ENCODE peak calls at places on chromosomes 12 and 14, in four cellular contexts. E, A, H and X are unnamed samples.

GRCh38 chr12:1593232-1594044 is 943 bp downstream of the FBXL14 start:
- DNase-seq in E (no peak), A (no peak), H (no peak), X (peak)

GRCh38 chr12:124392271-124392990 is 97.5 kb downstream of the RFLNA start:
- DNase-seq in A (peak), H (no peak), E (peak), X (peak)

GRCh38 chr14:95449131-95449530 is 67.3 kb downstream of the SYNE3 start:
- DNase-seq in A (no peak), H (no peak), E (no peak), X (no peak)

GRCh38 chr14:65019944-65020566 is 33.4 kb downstream of the FNTB start:
- DNase-seq in E (peak), A (peak), H (peak), X (peak)

GRCh38 chr12:6539276-6540134 is 5.2 kb downstream of the GAPDH start:
- DNase-seq in A (peak), H (no peak), E (peak), X (no peak)

GRCh38 chr12:6563448-6564050 is 4.5 kb downstream of the NOP2 start:
- DNase-seq in H (peak), A (peak), E (peak), X (peak)

GRCh38 chr14:35016568-35016967 is 29.5 kb upstream of the FAM177A1 start:
- DNase-seq in H (no peak), E (no peak), A (no peak), X (no peak)

GRCh38 chr14:44970907-44971306 is 8.9 kb downstream of the TOGARAM1 start:
- DNase-seq in A (no peak), H (no peak), E (no peak), X (no peak)

GRCh38 chr12:77617818-77618217 is 212.9 kb upstream of the NAV3 start:
- DNase-seq in H (no peak), E (no peak), A (no peak), X (no peak)

GRCh38 chr14:94373708-94374107 is 14.7 kb downstream of the SERPINA1 start:
- DNase-seq in E (peak), A (peak), H (no peak), X (no peak)

GRCh38 chr12:69392146-69392928 is 32.8 kb downstream of the YEATS4 start:
- DNase-seq in H (no peak), E (peak), A (no peak), X (no peak)

GRCh38 chr12:85277900-85278597 is 2.0 kb upstream of the ALX1 start:
- DNase-seq in E (no peak), A (no peak), H (no peak), X (no peak)

GRCh38 chr14:63725786-63726185 is 2.1 kb downstream of the SGPP1 start:
- DNase-seq in H (no peak), A (no peak), E (peak), X (no peak)

GRCh38 chr14:30196861-30197260 is 269.2 kb upstream of the PRKD1 start:
- DNase-seq in A (no peak), E (no peak), H (no peak), X (no peak)

GRCh38 chr12:102769323-102769916 is 147.6 kb downstream of the PAH start:
- DNase-seq in H (peak), A (peak), E (peak), X (peak)

GRCh38 chr14:57871487-57872080 is 5.7 kb upstream of the SLC35F4 start:
- DNase-seq in H (peak), E (peak), A (peak), X (peak)

GRCh38 chr12:124518051-124518932 is 49.1 kb downstream of the NCOR2 start:
- DNase-seq in H (peak), E (peak), A (peak), X (peak)

GRCh38 chr14:89303452-89304435 is 113.3 kb downstream of the FOXN3 start:
- DNase-seq in H (peak), A (no peak), E (peak), X (peak)

GRCh38 chr14:92496458-92496857 is 17.1 kb upstream of the RIN3 start:
- DNase-seq in E (no peak), A (no peak), H (no peak), X (no peak)

GRCh38 chr12:68310370-68310769 is 21.8 kb downstream of the MDM1 start:
- DNase-seq in A (no peak), H (no peak), E (peak), X (no peak)

GRCh38 chr12:131222271-131223139 is 268.8 kb downstream of the ADGRD1 start:
- DNase-seq in H (no peak), E (no peak), A (no peak), X (no peak)

GRCh38 chr14:81247271-81247766 is 26.6 kb upstream of the GTF2A1 start:
- DNase-seq in E (no peak), A (no peak), H (no peak), X (no peak)

GRCh38 chr12:123976227-123976826 is 3.3 kb downstream of the ZNF664 start:
- DNase-seq in E (no peak), H (no peak), A (no peak), X (no peak)

GRCh38 chr14:102717211-102717610 is 60.0 kb upstream of the TRAF3 start:
- DNase-seq in E (no peak), H (no peak), A (no peak), X (no peak)

GRCh38 chr12:32252199-32253073 is 145.8 kb downstream of the BICD1 start:
- DNase-seq in A (no peak), H (no peak), E (no peak), X (no peak)

GRCh38 chr12:32253154-32253795 is 146.1 kb upstream of the FGD4 start:
- DNase-seq in A (no peak), E (peak), H (no peak), X (no peak)

GRCh38 chr12:32248594-32249140 is 142.0 kb downstream of the BICD1 start:
- DNase-seq in A (no peak), E (no peak), H (no peak), X (no peak)

GRCh38 chr12:32254260-32254659 is 145.1 kb upstream of the FGD4 start:
- DNase-seq in E (no peak), H (no peak), A (no peak), X (no peak)

GRCh38 chr12:32249701-32250270 is 143.1 kb downstream of the BICD1 start:
- DNase-seq in E (no peak), H (no peak), A (no peak), X (no peak)
- TF ChIP-seq BHLHE40 in E (no peak), H (no peak), A (no peak), X (no peak)

GRCh38 chr12:56158926-56159461 is 835 bp downstream of the MYL6 start:
- DNase-seq in E (peak), H (peak), A (peak), X (peak)
- TF ChIP-seq BHLHE40 in E (no peak), H (no peak), A (no peak), X (no peak)

GRCh38 chr12:79515526-79515935 is 175.2 kb downstream of the PAWR start:
- DNase-seq in H (no peak), A (no peak), E (no peak), X (no peak)

GRCh38 chr12:79508622-79509021 is 182.1 kb downstream of the PAWR start:
- DNase-seq in A (no peak), E (no peak), H (no peak), X (no peak)

GRCh38 chr12:79514730-79515525 is 175.8 kb downstream of the PAWR start:
- DNase-seq in A (no peak), E (peak), H (no peak), X (no peak)

GRCh38 chr12:79517363-79517762 is 173.4 kb downstream of the PAWR start:
- DNase-seq in H (no peak), A (no peak), E (no peak), X (no peak)

GRCh38 chr12:79512068-79512467 is 178.7 kb downstream of the PAWR start:
- DNase-seq in A (no peak), H (no peak), E (no peak), X (no peak)
- TF ChIP-seq BHLHE40 in A (no peak), H (no peak), E (no peak), X (no peak)

GRCh38 chr14:23275412-23275811 is 10.5 kb downstream of the HOMEZ start:
- DNase-seq in A (no peak), H (no peak), E (no peak), X (no peak)
- TF ChIP-seq BHLHE40 in A (no peak), H (no peak), E (no peak), X (no peak)

DNA sequence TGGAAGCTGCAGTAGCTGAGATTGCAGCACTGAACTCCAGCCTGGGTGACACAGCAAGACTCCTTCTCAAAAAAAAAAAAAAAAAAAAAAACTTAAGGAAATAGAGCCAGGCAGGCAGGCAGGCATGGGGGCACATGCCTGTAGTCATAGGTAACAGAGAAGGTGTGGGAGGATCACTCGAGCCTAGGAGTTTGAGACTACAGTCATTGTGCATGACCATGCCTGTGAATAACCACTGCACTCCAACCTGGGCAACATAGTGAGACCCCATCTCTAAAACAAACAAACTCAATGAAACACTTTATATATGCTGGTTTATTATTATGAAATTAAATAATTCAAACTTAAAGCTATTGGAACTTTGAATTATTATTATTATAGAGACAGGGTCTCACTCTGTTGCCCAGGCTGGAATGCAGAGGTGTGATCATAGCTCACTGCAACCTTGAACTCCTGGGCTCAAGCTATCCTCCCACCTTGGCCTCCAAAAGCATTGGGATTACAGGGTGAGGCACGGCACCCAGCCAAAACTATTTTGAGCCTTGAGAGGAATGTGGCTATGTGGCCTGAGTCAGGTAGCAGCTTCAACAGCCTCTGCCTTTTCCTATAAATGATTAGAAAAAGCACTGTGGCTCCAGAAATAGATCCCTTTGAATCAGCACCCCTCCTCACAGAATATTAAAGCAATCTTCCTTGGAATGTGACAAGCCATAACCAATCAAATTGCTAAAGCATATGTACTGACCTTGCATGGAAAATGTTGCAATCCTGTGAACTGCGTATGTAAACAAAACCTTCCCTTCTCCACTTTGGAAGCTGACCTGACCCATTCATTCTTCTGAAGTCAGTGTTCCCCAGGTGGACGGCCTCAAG is 34.7 kb upstream of the YY1 start:
- DNase-seq in A (no peak), E (peak), H (peak), X (no peak)
- TF ChIP-seq BHLHE40 in A (no peak), E (no peak), H (no peak), X (no peak)

GRCh38 chr12:114414866-114415524 is 9.1 kb upstream of the TBX5 start:
- DNase-seq in A (no peak), E (peak), H (no peak), X (no peak)

GRCh38 chr12:114414031-114414865 is 8.3 kb upstream of the TBX5 start:
- DNase-seq in E (peak), H (no peak), A (no peak), X (no peak)

GRCh38 chr12:114412307-114412706 is 6.4 kb upstream of the TBX5 start:
- DNase-seq in H (no peak), E (no peak), A (no peak), X (no peak)

GRCh38 chr12:114411081-114411836 is 5.3 kb upstream of the TBX5 start:
- DNase-seq in A (no peak), E (peak), H (no peak), X (no peak)

DNA sequence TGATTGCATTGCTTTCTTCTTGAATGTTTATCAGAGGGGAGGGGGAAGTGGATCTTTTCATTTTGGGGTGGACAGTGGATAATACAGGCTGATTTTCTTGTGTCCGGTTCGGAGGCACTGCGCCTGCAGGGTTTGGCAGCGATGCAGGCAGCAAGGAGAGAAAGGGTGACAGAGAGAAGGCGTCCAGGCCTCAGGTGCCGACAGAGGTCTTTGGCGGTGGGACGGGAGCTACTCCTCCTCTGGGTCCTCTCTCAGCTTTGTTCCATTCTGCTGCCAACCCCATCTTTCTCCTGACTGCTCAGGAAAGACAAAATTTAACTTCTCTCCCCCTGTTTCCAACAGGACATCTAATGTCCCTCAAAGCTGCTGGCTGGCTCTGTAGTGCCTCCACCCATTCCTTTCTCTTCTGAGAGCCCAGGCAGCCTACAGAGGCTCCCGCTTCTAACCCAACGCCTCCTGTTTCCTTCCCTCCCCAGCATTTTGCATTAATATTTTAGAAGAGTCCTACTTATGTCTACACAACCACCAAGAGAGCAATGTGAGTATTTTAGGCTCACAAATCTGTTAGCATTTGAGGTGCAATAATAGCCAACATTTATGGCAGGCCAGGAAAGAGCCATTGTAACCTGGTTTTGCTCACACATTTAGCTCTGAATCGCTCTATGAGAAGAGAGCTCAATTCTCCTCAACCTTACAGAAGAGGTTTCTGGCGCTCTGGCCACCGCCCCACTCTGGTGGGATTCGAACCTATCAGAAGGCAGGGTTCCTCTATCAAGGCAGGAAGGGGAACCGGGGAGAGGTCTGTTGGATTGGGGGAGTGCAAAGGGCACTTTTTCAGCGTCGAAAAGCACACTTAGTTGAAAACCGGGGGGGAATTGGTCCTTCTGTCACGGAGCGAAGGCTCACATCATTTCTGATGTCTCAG is 7.1 kb upstream of the TBX5 start:
- DNase-seq in E (peak), H (no peak), A (no peak), X (no peak)
- TF ChIP-seq BHLHE40 in E (no peak), H (no peak), A (no peak), X (no peak)

GRCh38 chr14:24692382-24693352 is 58.7 kb upstream of the GZMB start:
- DNase-seq in E (no peak), A (no peak), H (no peak), X (no peak)
- TF ChIP-seq BHLHE40 in E (no peak), A (no peak), H (no peak), X (no peak)

GRCh38 chr12:129363041-129363440 is 509.8 kb downstream of the GLT1D1 start:
- DNase-seq in E (no peak), A (no peak), H (no peak), X (no peak)
- TF ChIP-seq BHLHE40 in E (no peak), A (no peak), H (no peak), X (no peak)

DNA sequence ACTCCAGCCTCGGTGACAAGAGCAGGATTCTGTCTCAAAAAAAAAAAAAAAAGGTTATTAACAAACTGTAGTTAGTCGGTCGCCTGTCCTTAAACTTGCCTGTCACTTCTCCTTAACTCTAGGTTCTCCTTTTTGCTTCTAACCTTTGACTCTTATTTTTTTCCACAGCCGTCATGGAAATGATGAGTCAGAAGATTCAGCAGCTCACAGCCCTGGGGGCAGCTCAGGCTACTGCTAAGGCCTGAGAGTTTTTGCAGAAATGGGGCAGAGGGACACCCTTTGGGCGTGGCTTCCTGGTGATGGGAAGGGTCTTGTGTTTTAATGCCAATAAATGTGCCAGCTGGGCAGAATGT is 418 bp upstream of the MYG1 start:
- DNase-seq in A (peak), E (peak), H (peak), X (no peak)
- TF ChIP-seq BHLHE40 in A (no peak), E (no peak), H (no peak), X (no peak)